ENCODE peak calls at places on chromosomes 13 and 19, in nine cellular contexts. One of them, this sample, is unnamed.

GRCh38 chr13:100347941-100348340 is 240.6 kb downstream of the GGACT start:
- DNase-seq in ACHN: no peak
- DNase-seq in CD8-positive, alpha-beta memory T cell: no peak
- DNase-seq in A549: no peak
- DNase-seq in nucleus accumbens: no peak
- DNase-seq in ovary: no peak
- DNase-seq in GM18507: no peak
- DNase-seq in progenitor cell of endocrine pancreas: no peak
- DNase-seq in epithelial cell of proximal tubule: no peak
- DNase-seq in this sample: no peak

GRCh38 chr19:37692956-37693660 is 26.5 kb downstream of the ZNF607 start:
- DNase-seq in ACHN: no peak
- DNase-seq in CD8-positive, alpha-beta memory T cell: no peak
- DNase-seq in A549: no peak
- DNase-seq in nucleus accumbens: peak
- DNase-seq in ovary: no peak
- DNase-seq in GM18507: no peak
- DNase-seq in progenitor cell of endocrine pancreas: no peak
- DNase-seq in epithelial cell of proximal tubule: no peak
- DNase-seq in this sample: no peak

GRCh38 chr19:29262085-29262484 is 49.1 kb upstream of the UQCRFS1 start:
- DNase-seq in ACHN: no peak
- DNase-seq in CD8-positive, alpha-beta memory T cell: no peak
- DNase-seq in A549: no peak
- DNase-seq in nucleus accumbens: no peak
- DNase-seq in ovary: no peak
- DNase-seq in GM18507: no peak
- DNase-seq in progenitor cell of endocrine pancreas: no peak
- DNase-seq in epithelial cell of proximal tubule: no peak
- DNase-seq in this sample: no peak

GRCh38 chr19:35641515-35642151 is at the start of gene ETV2:
- DNase-seq in ACHN: no peak
- DNase-seq in CD8-positive, alpha-beta memory T cell: peak
- DNase-seq in A549: no peak
- DNase-seq in nucleus accumbens: no peak
- DNase-seq in ovary: peak
- DNase-seq in GM18507: no peak
- DNase-seq in progenitor cell of endocrine pancreas: no peak
- DNase-seq in epithelial cell of proximal tubule: no peak
- DNase-seq in this sample: peak

GRCh38 chr13:90867336-90867683 is 480.2 kb upstream of the MIR17HG start:
- DNase-seq in ACHN: peak
- DNase-seq in CD8-positive, alpha-beta memory T cell: no peak
- DNase-seq in A549: peak
- DNase-seq in nucleus accumbens: peak
- DNase-seq in ovary: peak
- DNase-seq in GM18507: peak
- DNase-seq in progenitor cell of endocrine pancreas: peak
- DNase-seq in epithelial cell of proximal tubule: peak
- DNase-seq in this sample: no peak

GRCh38 chr13:71525004-71525403 is 342.0 kb downstream of the DACH1 start:
- DNase-seq in ACHN: no peak
- DNase-seq in CD8-positive, alpha-beta memory T cell: no peak
- DNase-seq in A549: no peak
- DNase-seq in nucleus accumbens: no peak
- DNase-seq in ovary: no peak
- DNase-seq in GM18507: no peak
- DNase-seq in progenitor cell of endocrine pancreas: no peak
- DNase-seq in epithelial cell of proximal tubule: no peak
- DNase-seq in this sample: no peak

GRCh38 chr13:90776349-90776748 is 571.1 kb upstream of the MIR17HG start:
- DNase-seq in ACHN: no peak
- DNase-seq in CD8-positive, alpha-beta memory T cell: no peak
- DNase-seq in A549: no peak
- DNase-seq in nucleus accumbens: no peak
- DNase-seq in ovary: no peak
- DNase-seq in GM18507: no peak
- DNase-seq in progenitor cell of endocrine pancreas: no peak
- DNase-seq in epithelial cell of proximal tubule: no peak
- DNase-seq in this sample: no peak

GRCh38 chr13:106376411-106377112 is 158.9 kb downstream of the EFNB2 start:
- DNase-seq in ACHN: peak
- DNase-seq in CD8-positive, alpha-beta memory T cell: no peak
- DNase-seq in A549: peak
- DNase-seq in nucleus accumbens: no peak
- DNase-seq in ovary: no peak
- DNase-seq in GM18507: no peak
- DNase-seq in progenitor cell of endocrine pancreas: no peak
- DNase-seq in epithelial cell of proximal tubule: peak
- DNase-seq in this sample: no peak

GRCh38 chr13:50123002-50123401 is 107.8 kb downstream of the KCNRG start:
- DNase-seq in ACHN: no peak
- DNase-seq in CD8-positive, alpha-beta memory T cell: no peak
- DNase-seq in A549: no peak
- DNase-seq in nucleus accumbens: no peak
- DNase-seq in ovary: no peak
- DNase-seq in GM18507: no peak
- DNase-seq in progenitor cell of endocrine pancreas: no peak
- DNase-seq in epithelial cell of proximal tubule: no peak
- DNase-seq in this sample: no peak

GRCh38 chr19:51788936-51789795 is 5.8 kb upstream of the FPR3 start:
- DNase-seq in ACHN: no peak
- DNase-seq in CD8-positive, alpha-beta memory T cell: no peak
- DNase-seq in A549: no peak
- DNase-seq in nucleus accumbens: no peak
- DNase-seq in ovary: no peak
- DNase-seq in GM18507: no peak
- DNase-seq in progenitor cell of endocrine pancreas: no peak
- DNase-seq in epithelial cell of proximal tubule: no peak
- DNase-seq in this sample: no peak

GRCh38 chr19:15374796-15375440 is 4.7 kb downstream of the AKAP8 start:
- DNase-seq in ACHN: no peak
- DNase-seq in CD8-positive, alpha-beta memory T cell: no peak
- DNase-seq in A549: no peak
- DNase-seq in nucleus accumbens: no peak
- DNase-seq in ovary: no peak
- DNase-seq in GM18507: no peak
- DNase-seq in progenitor cell of endocrine pancreas: no peak
- DNase-seq in epithelial cell of proximal tubule: peak
- DNase-seq in this sample: no peak

GRCh38 chr13:105491345-105491744 is 1044.1 kb downstream of the EFNB2 start:
- DNase-seq in ACHN: no peak
- DNase-seq in CD8-positive, alpha-beta memory T cell: no peak
- DNase-seq in A549: no peak
- DNase-seq in nucleus accumbens: no peak
- DNase-seq in ovary: no peak
- DNase-seq in GM18507: no peak
- DNase-seq in progenitor cell of endocrine pancreas: no peak
- DNase-seq in epithelial cell of proximal tubule: no peak
- DNase-seq in this sample: no peak

GRCh38 chr19:8973501-8974091 is 36.6 kb downstream of the MUC16 start:
- DNase-seq in ACHN: peak
- DNase-seq in CD8-positive, alpha-beta memory T cell: no peak
- DNase-seq in A549: no peak
- DNase-seq in nucleus accumbens: no peak
- DNase-seq in ovary: no peak
- DNase-seq in GM18507: no peak
- DNase-seq in progenitor cell of endocrine pancreas: no peak
- DNase-seq in epithelial cell of proximal tubule: no peak
- DNase-seq in this sample: no peak

GRCh38 chr13:59112375-59112774 is 1051.4 kb downstream of the DIAPH3 start:
- DNase-seq in ACHN: peak
- DNase-seq in CD8-positive, alpha-beta memory T cell: no peak
- DNase-seq in A549: no peak
- DNase-seq in nucleus accumbens: no peak
- DNase-seq in ovary: no peak
- DNase-seq in GM18507: no peak
- DNase-seq in progenitor cell of endocrine pancreas: no peak
- DNase-seq in epithelial cell of proximal tubule: peak
- DNase-seq in this sample: no peak

GRCh38 chr13:95267662-95268369 is 33.4 kb downstream of the ABCC4 start:
- DNase-seq in ACHN: peak
- DNase-seq in CD8-positive, alpha-beta memory T cell: no peak
- DNase-seq in A549: peak
- DNase-seq in nucleus accumbens: no peak
- DNase-seq in ovary: no peak
- DNase-seq in GM18507: no peak
- DNase-seq in progenitor cell of endocrine pancreas: no peak
- DNase-seq in epithelial cell of proximal tubule: peak
- DNase-seq in this sample: no peak

GRCh38 chr13:44404261-44405139 is 30.9 kb downstream of the SERP2 start:
- DNase-seq in ACHN: no peak
- DNase-seq in CD8-positive, alpha-beta memory T cell: no peak
- DNase-seq in A549: no peak
- DNase-seq in nucleus accumbens: no peak
- DNase-seq in ovary: no peak
- DNase-seq in GM18507: no peak
- DNase-seq in progenitor cell of endocrine pancreas: no peak
- DNase-seq in epithelial cell of proximal tubule: no peak
- DNase-seq in this sample: no peak